ENCODE peak calls at places on chromosomes 11 and 22, in six cellular contexts. One of them, this sample, is unnamed.

GRCh38 chr11:76800466-76801200 is 17.5 kb downstream of the TSKU start:
- DNase-seq in NCI-H1694 treated with DMSO at 0.1 percent for 48 hours: no peak
- DNase-seq in fibroblast of pulmonary artery: no peak
- DNase-seq in occipital lobe: no peak
- DNase-seq in thoracic aorta: no peak
- DNase-seq in natural killer cell: no peak
- DNase-seq in this sample: no peak

GRCh38 chr11:109249597-109249996 is 172.4 kb upstream of the C11orf87 start:
- DNase-seq in fibroblast of pulmonary artery: no peak
- DNase-seq in natural killer cell: no peak
- DNase-seq in thoracic aorta: no peak
- DNase-seq in NCI-H1694 treated with DMSO at 0.1 percent for 48 hours: no peak
- DNase-seq in occipital lobe: no peak
- DNase-seq in this sample: no peak

GRCh38 chr11:66888282-66888681 is 31.4 kb downstream of the LRFN4 start:
- DNase-seq in occipital lobe: no peak
- DNase-seq in fibroblast of pulmonary artery: no peak
- DNase-seq in natural killer cell: no peak
- DNase-seq in thoracic aorta: no peak
- DNase-seq in NCI-H1694 treated with DMSO at 0.1 percent for 48 hours: no peak
- DNase-seq in this sample: no peak

GRCh38 chr11:128580612-128581011 is 6.7 kb downstream of the ETS1 start:
- DNase-seq in fibroblast of pulmonary artery: no peak
- DNase-seq in thoracic aorta: no peak
- DNase-seq in natural killer cell: no peak
- DNase-seq in occipital lobe: no peak
- DNase-seq in NCI-H1694 treated with DMSO at 0.1 percent for 48 hours: no peak
- DNase-seq in this sample: no peak

GRCh38 chr11:119434531-119435330 is 11.8 kb upstream of the THY1 start:
- DNase-seq in thoracic aorta: no peak
- DNase-seq in NCI-H1694 treated with DMSO at 0.1 percent for 48 hours: no peak
- DNase-seq in natural killer cell: no peak
- DNase-seq in occipital lobe: no peak
- DNase-seq in fibroblast of pulmonary artery: no peak
- DNase-seq in this sample: no peak

GRCh38 chr11:118648291-118648690 is 31.2 kb downstream of the TREH start:
- DNase-seq in natural killer cell: no peak
- DNase-seq in NCI-H1694 treated with DMSO at 0.1 percent for 48 hours: no peak
- DNase-seq in occipital lobe: no peak
- DNase-seq in fibroblast of pulmonary artery: no peak
- DNase-seq in thoracic aorta: no peak
- DNase-seq in this sample: no peak

GRCh38 chr11:67117667-67118058 is 1.4 kb upstream of the KDM2A start:
- DNase-seq in fibroblast of pulmonary artery: no peak
- DNase-seq in natural killer cell: peak; percentile 42
- DNase-seq in NCI-H1694 treated with DMSO at 0.1 percent for 48 hours: no peak
- DNase-seq in thoracic aorta: no peak
- DNase-seq in occipital lobe: no peak
- DNase-seq in this sample: no peak

GRCh38 chr11:2531987-2532703 is 87.3 kb downstream of the KCNQ1 start:
- DNase-seq in natural killer cell: no peak
- DNase-seq in fibroblast of pulmonary artery: no peak
- DNase-seq in occipital lobe: no peak
- DNase-seq in thoracic aorta: no peak
- DNase-seq in NCI-H1694 treated with DMSO at 0.1 percent for 48 hours: no peak
- DNase-seq in this sample: no peak

GRCh38 chr22:27317961-27318360 is 483.6 kb downstream of the MN1 start:
- DNase-seq in natural killer cell: no peak
- DNase-seq in thoracic aorta: no peak
- DNase-seq in fibroblast of pulmonary artery: no peak
- DNase-seq in NCI-H1694 treated with DMSO at 0.1 percent for 48 hours: no peak
- DNase-seq in occipital lobe: no peak
- DNase-seq in this sample: no peak

GRCh38 chr22:37196539-37197450 is 8.7 kb upstream of the C1QTNF6 start:
- DNase-seq in fibroblast of pulmonary artery: peak; percentile 91
- DNase-seq in NCI-H1694 treated with DMSO at 0.1 percent for 48 hours: no peak
- DNase-seq in occipital lobe: no peak
- DNase-seq in thoracic aorta: no peak
- DNase-seq in natural killer cell: no peak
- DNase-seq in this sample: peak; percentile 77

GRCh38 chr11:37841016-37841415 is 1243.0 kb upstream of the RAG2 start:
- DNase-seq in occipital lobe: no peak
- DNase-seq in natural killer cell: no peak
- DNase-seq in fibroblast of pulmonary artery: no peak
- DNase-seq in thoracic aorta: no peak
- DNase-seq in NCI-H1694 treated with DMSO at 0.1 percent for 48 hours: no peak
- DNase-seq in this sample: peak; percentile 22

GRCh38 chr22:25057013-25057881 is 104.7 kb downstream of the KIAA1671 start:
- DNase-seq in thoracic aorta: no peak
- DNase-seq in natural killer cell: peak; percentile 77
- DNase-seq in occipital lobe: peak; percentile 23
- DNase-seq in NCI-H1694 treated with DMSO at 0.1 percent for 48 hours: no peak
- DNase-seq in fibroblast of pulmonary artery: peak; percentile 50
- DNase-seq in this sample: peak; percentile 31

GRCh38 chr11:64498151-64498550 is 92.9 kb upstream of the SLC22A12 start:
- DNase-seq in fibroblast of pulmonary artery: no peak
- DNase-seq in natural killer cell: no peak
- DNase-seq in NCI-H1694 treated with DMSO at 0.1 percent for 48 hours: no peak
- DNase-seq in thoracic aorta: no peak
- DNase-seq in occipital lobe: no peak
- DNase-seq in this sample: no peak

GRCh38 chr11:1084561-1085439 is 10.1 kb downstream of the MUC2 start:
- DNase-seq in fibroblast of pulmonary artery: no peak
- DNase-seq in thoracic aorta: no peak
- DNase-seq in NCI-H1694 treated with DMSO at 0.1 percent for 48 hours: no peak
- DNase-seq in natural killer cell: no peak
- DNase-seq in occipital lobe: no peak
- DNase-seq in this sample: no peak

GRCh38 chr11:56172256-56172835 is 4.1 kb upstream of the OR5J2 start:
- DNase-seq in occipital lobe: no peak
- DNase-seq in thoracic aorta: no peak
- DNase-seq in fibroblast of pulmonary artery: no peak
- DNase-seq in natural killer cell: no peak
- DNase-seq in NCI-H1694 treated with DMSO at 0.1 percent for 48 hours: no peak
- DNase-seq in this sample: no peak

GRCh38 chr11:61369372-61370348 is 7.5 kb downstream of the TMEM138 start:
- DNase-seq in natural killer cell: no peak
- DNase-seq in occipital lobe: no peak
- DNase-seq in fibroblast of pulmonary artery: peak; percentile 80
- DNase-seq in NCI-H1694 treated with DMSO at 0.1 percent for 48 hours: no peak
- DNase-seq in thoracic aorta: no peak
- DNase-seq in this sample: peak; percentile 69

GRCh38 chr11:1231396-1232327 is 8.8 kb downstream of the MUC5B start:
- DNase-seq in NCI-H1694 treated with DMSO at 0.1 percent for 48 hours: no peak
- DNase-seq in fibroblast of pulmonary artery: no peak
- DNase-seq in natural killer cell: no peak
- DNase-seq in thoracic aorta: no peak
- DNase-seq in occipital lobe: no peak
- DNase-seq in this sample: no peak

GRCh38 chr11:94048310-94048709 is 27.2 kb downstream of the HEPHL1 start:
- DNase-seq in thoracic aorta: no peak
- DNase-seq in natural killer cell: no peak
- DNase-seq in fibroblast of pulmonary artery: no peak
- DNase-seq in occipital lobe: no peak
- DNase-seq in NCI-H1694 treated with DMSO at 0.1 percent for 48 hours: no peak
- DNase-seq in this sample: no peak

GRCh38 chr11:69193151-69193550 is 37.4 kb downstream of the SMIM38 start:
- DNase-seq in fibroblast of pulmonary artery: no peak
- DNase-seq in NCI-H1694 treated with DMSO at 0.1 percent for 48 hours: no peak
- DNase-seq in thoracic aorta: no peak
- DNase-seq in occipital lobe: no peak
- DNase-seq in natural killer cell: no peak
- DNase-seq in this sample: no peak

GRCh38 chr11:5596611-5597201 is at the start of gene TRIM6:
- DNase-seq in fibroblast of pulmonary artery: peak; percentile 53
- DNase-seq in occipital lobe: no peak
- DNase-seq in thoracic aorta: no peak
- DNase-seq in natural killer cell: no peak
- DNase-seq in NCI-H1694 treated with DMSO at 0.1 percent for 48 hours: no peak
- DNase-seq in this sample: peak; percentile 53

GRCh38 chr11:113462830-113463229 is 12.4 kb downstream of the DRD2 start:
- DNase-seq in occipital lobe: no peak
- DNase-seq in NCI-H1694 treated with DMSO at 0.1 percent for 48 hours: no peak
- DNase-seq in thoracic aorta: no peak
- DNase-seq in fibroblast of pulmonary artery: no peak
- DNase-seq in natural killer cell: no peak
- DNase-seq in this sample: no peak

GRCh38 chr22:45579306-45579705 is 76.6 kb downstream of the FBLN1 start:
- DNase-seq in occipital lobe: no peak
- DNase-seq in NCI-H1694 treated with DMSO at 0.1 percent for 48 hours: no peak
- DNase-seq in fibroblast of pulmonary artery: no peak
- DNase-seq in thoracic aorta: no peak
- DNase-seq in natural killer cell: no peak
- DNase-seq in this sample: no peak

GRCh38 chr11:1484716-1485503 is 1.7 kb downstream of the MOB2 start:
- DNase-seq in occipital lobe: no peak
- DNase-seq in NCI-H1694 treated with DMSO at 0.1 percent for 48 hours: no peak
- DNase-seq in natural killer cell: no peak
- DNase-seq in fibroblast of pulmonary artery: no peak
- DNase-seq in thoracic aorta: no peak
- DNase-seq in this sample: no peak

GRCh38 chr11:130786987-130787688 is 129.1 kb downstream of the SNX19 start:
- DNase-seq in occipital lobe: no peak
- DNase-seq in thoracic aorta: no peak
- DNase-seq in natural killer cell: no peak
- DNase-seq in fibroblast of pulmonary artery: peak; percentile 21
- DNase-seq in NCI-H1694 treated with DMSO at 0.1 percent for 48 hours: no peak
- DNase-seq in this sample: no peak

GRCh38 chr22:16917144-16918003 is 90.6 kb downstream of the GAB4 start:
- DNase-seq in fibroblast of pulmonary artery: peak; percentile 46
- DNase-seq in occipital lobe: peak; percentile 44
- DNase-seq in natural killer cell: peak; percentile 54
- DNase-seq in NCI-H1694 treated with DMSO at 0.1 percent for 48 hours: peak; percentile 70
- DNase-seq in thoracic aorta: no peak
- DNase-seq in this sample: peak; percentile 3

GRCh38 chr11:133418218-133418617 is 114.1 kb downstream of the OPCML start:
- DNase-seq in natural killer cell: no peak
- DNase-seq in occipital lobe: no peak
- DNase-seq in thoracic aorta: no peak
- DNase-seq in NCI-H1694 treated with DMSO at 0.1 percent for 48 hours: no peak
- DNase-seq in fibroblast of pulmonary artery: no peak
- DNase-seq in this sample: no peak

GRCh38 chr22:48496226-48496845 is 1331.3 kb downstream of the BRD1 start:
- DNase-seq in NCI-H1694 treated with DMSO at 0.1 percent for 48 hours: no peak
- DNase-seq in fibroblast of pulmonary artery: no peak
- DNase-seq in natural killer cell: no peak
- DNase-seq in occipital lobe: no peak
- DNase-seq in thoracic aorta: no peak
- DNase-seq in this sample: no peak

GRCh38 chr11:87809256-87809655 is 366.0 kb downstream of the RAB38 start:
- DNase-seq in occipital lobe: no peak
- DNase-seq in thoracic aorta: no peak
- DNase-seq in natural killer cell: no peak
- DNase-seq in NCI-H1694 treated with DMSO at 0.1 percent for 48 hours: no peak
- DNase-seq in fibroblast of pulmonary artery: no peak
- DNase-seq in this sample: no peak

GRCh38 chr11:97140885-97141494 is 751.2 kb downstream of the JRKL start:
- DNase-seq in fibroblast of pulmonary artery: peak; percentile 54
- DNase-seq in natural killer cell: no peak
- DNase-seq in occipital lobe: no peak
- DNase-seq in NCI-H1694 treated with DMSO at 0.1 percent for 48 hours: no peak
- DNase-seq in thoracic aorta: no peak
- DNase-seq in this sample: no peak

GRCh38 chr11:123056835-123057491 is 5.0 kb downstream of the HSPA8 start:
- DNase-seq in occipital lobe: no peak
- DNase-seq in natural killer cell: no peak
- DNase-seq in NCI-H1694 treated with DMSO at 0.1 percent for 48 hours: no peak
- DNase-seq in fibroblast of pulmonary artery: no peak
- DNase-seq in thoracic aorta: no peak
- DNase-seq in this sample: no peak

GRCh38 chr22:19063581-19064353 is 58.4 kb downstream of the DGCR2 start:
- DNase-seq in natural killer cell: no peak
- DNase-seq in NCI-H1694 treated with DMSO at 0.1 percent for 48 hours: no peak
- DNase-seq in thoracic aorta: no peak
- DNase-seq in occipital lobe: no peak
- DNase-seq in fibroblast of pulmonary artery: peak; percentile 53
- DNase-seq in this sample: no peak

GRCh38 chr11:65780770-65781151 is at the start of gene AP5B1:
- DNase-seq in natural killer cell: peak; percentile 72
- DNase-seq in NCI-H1694 treated with DMSO at 0.1 percent for 48 hours: no peak
- DNase-seq in fibroblast of pulmonary artery: peak; percentile 26
- DNase-seq in occipital lobe: peak; percentile 41
- DNase-seq in thoracic aorta: no peak
- DNase-seq in this sample: peak; percentile 36

GRCh38 chr11:43842021-43842420 is 38.6 kb upstream of the ALKBH3 start:
- DNase-seq in NCI-H1694 treated with DMSO at 0.1 percent for 48 hours: no peak
- DNase-seq in occipital lobe: no peak
- DNase-seq in natural killer cell: no peak
- DNase-seq in thoracic aorta: no peak
- DNase-seq in fibroblast of pulmonary artery: no peak
- DNase-seq in this sample: no peak

GRCh38 chr11:130480721-130481140 is 32.3 kb downstream of the ADAMTS15 start:
- DNase-seq in occipital lobe: no peak
- DNase-seq in fibroblast of pulmonary artery: peak; percentile 78
- DNase-seq in thoracic aorta: no peak
- DNase-seq in NCI-H1694 treated with DMSO at 0.1 percent for 48 hours: no peak
- DNase-seq in natural killer cell: no peak
- DNase-seq in this sample: no peak

GRCh38 chr11:2305140-2305861 is 3.5 kb downstream of the TSPAN32 start:
- DNase-seq in natural killer cell: peak; percentile 74
- DNase-seq in occipital lobe: no peak
- DNase-seq in NCI-H1694 treated with DMSO at 0.1 percent for 48 hours: peak; percentile 11
- DNase-seq in fibroblast of pulmonary artery: peak; percentile 79
- DNase-seq in thoracic aorta: peak; percentile 46
- DNase-seq in this sample: peak; percentile 59

GRCh38 chr11:87463486-87464102 is 425.9 kb downstream of the TMEM135 start:
- DNase-seq in NCI-H1694 treated with DMSO at 0.1 percent for 48 hours: peak; percentile 12
- DNase-seq in natural killer cell: no peak
- DNase-seq in fibroblast of pulmonary artery: peak; percentile 5
- DNase-seq in thoracic aorta: no peak
- DNase-seq in occipital lobe: no peak
- DNase-seq in this sample: peak; percentile 13

GRCh38 chr11:132943325-132943736 is 589.0 kb downstream of the OPCML start:
- DNase-seq in thoracic aorta: no peak
- DNase-seq in natural killer cell: no peak
- DNase-seq in NCI-H1694 treated with DMSO at 0.1 percent for 48 hours: no peak
- DNase-seq in occipital lobe: no peak
- DNase-seq in fibroblast of pulmonary artery: no peak
- DNase-seq in this sample: peak; percentile 12

GRCh38 chr22:48366591-48366990 is 1461.1 kb downstream of the BRD1 start:
- DNase-seq in NCI-H1694 treated with DMSO at 0.1 percent for 48 hours: no peak
- DNase-seq in fibroblast of pulmonary artery: no peak
- DNase-seq in natural killer cell: no peak
- DNase-seq in occipital lobe: no peak
- DNase-seq in thoracic aorta: no peak
- DNase-seq in this sample: no peak